ENCODE peak calls at places on chromosomes 3 and 15, in six cellular contexts. One of them, this sample, is unnamed.

GRCh38 chr3:20055020-20055775 is 15.0 kb downstream of the KAT2B start:
- DNase-seq in endothelial cell of umbilical vein: peak; percentile 40
- DNase-seq in transverse colon: no peak
- DNase-seq in HepG2: no peak
- DNase-seq in stomach: no peak
- DNase-seq in GM23338: peak; percentile 22
- DNase-seq in this sample: no peak

GRCh38 chr3:134363381-134363755 is 10.9 kb downstream of the AMOTL2 start:
- DNase-seq in endothelial cell of umbilical vein: peak; percentile 13
- DNase-seq in transverse colon: no peak
- DNase-seq in HepG2: no peak
- DNase-seq in stomach: no peak
- DNase-seq in GM23338: no peak
- DNase-seq in this sample: no peak

GRCh38 chr15:89119489-89120478 is 31.5 kb downstream of the ABHD2 start:
- DNase-seq in endothelial cell of umbilical vein: peak; percentile 85
- DNase-seq in transverse colon: no peak
- DNase-seq in HepG2: peak; percentile 51
- DNase-seq in stomach: no peak
- DNase-seq in GM23338: no peak
- DNase-seq in this sample: no peak

GRCh38 chr15:73325191-73325980 is 43.4 kb downstream of the HCN4 start:
- DNase-seq in endothelial cell of umbilical vein: no peak
- DNase-seq in transverse colon: no peak
- DNase-seq in HepG2: no peak
- DNase-seq in stomach: no peak
- DNase-seq in GM23338: peak; percentile 46
- DNase-seq in this sample: no peak

GRCh38 chr15:25866874-25867273 is 3.7 kb upstream of the ATP10A start:
- DNase-seq in endothelial cell of umbilical vein: no peak
- DNase-seq in transverse colon: no peak
- DNase-seq in HepG2: no peak
- DNase-seq in stomach: no peak
- DNase-seq in GM23338: no peak
- DNase-seq in this sample: no peak

GRCh38 chr3:127216415-127217261 is 23.7 kb downstream of the PRR23E start:
- DNase-seq in endothelial cell of umbilical vein: no peak
- DNase-seq in transverse colon: no peak
- DNase-seq in HepG2: no peak
- DNase-seq in stomach: no peak
- DNase-seq in GM23338: no peak
- DNase-seq in this sample: no peak

GRCh38 chr3:16050641-16051467 is 123.6 kb upstream of the GALNT15 start:
- DNase-seq in endothelial cell of umbilical vein: peak; percentile 92
- DNase-seq in transverse colon: no peak
- DNase-seq in HepG2: no peak
- DNase-seq in stomach: no peak
- DNase-seq in GM23338: no peak
- DNase-seq in this sample: no peak

GRCh38 chr15:26864664-26865191 is 2.1 kb upstream of the GABRA5 start:
- DNase-seq in endothelial cell of umbilical vein: peak; percentile 4
- DNase-seq in transverse colon: no peak
- DNase-seq in HepG2: no peak
- DNase-seq in stomach: peak; percentile 31
- DNase-seq in GM23338: peak; percentile 90
- DNase-seq in this sample: peak; percentile 68

GRCh38 chr3:50623840-50624474 is 7.0 kb downstream of the MAPKAPK3 start:
- DNase-seq in endothelial cell of umbilical vein: peak; percentile 40
- DNase-seq in transverse colon: no peak
- DNase-seq in HepG2: no peak
- DNase-seq in stomach: no peak
- DNase-seq in GM23338: no peak
- DNase-seq in this sample: no peak

GRCh38 chr3:149343951-149344350 is 10.5 kb upstream of the TM4SF18 start:
- DNase-seq in endothelial cell of umbilical vein: no peak
- DNase-seq in transverse colon: no peak
- DNase-seq in HepG2: no peak
- DNase-seq in stomach: no peak
- DNase-seq in GM23338: peak; percentile 52
- DNase-seq in this sample: no peak

GRCh38 chr3:62088472-62089104 is 284.8 kb downstream of the FEZF2 start:
- DNase-seq in endothelial cell of umbilical vein: no peak
- DNase-seq in transverse colon: no peak
- DNase-seq in HepG2: no peak
- DNase-seq in stomach: no peak
- DNase-seq in GM23338: no peak
- DNase-seq in this sample: no peak

GRCh38 chr15:26891448-26891881 is 24.6 kb downstream of the GABRA5 start:
- DNase-seq in endothelial cell of umbilical vein: peak; percentile 46
- DNase-seq in transverse colon: no peak
- DNase-seq in HepG2: peak; percentile 36
- DNase-seq in stomach: peak; percentile 60
- DNase-seq in GM23338: peak; percentile 93
- DNase-seq in this sample: peak; percentile 91

GRCh38 chr15:98785796-98786581 is 137.7 kb downstream of the IGF1R start:
- DNase-seq in endothelial cell of umbilical vein: no peak
- DNase-seq in transverse colon: peak; percentile 61
- DNase-seq in HepG2: peak; percentile 36
- DNase-seq in stomach: peak; percentile 63
- DNase-seq in GM23338: peak; percentile 85
- DNase-seq in this sample: no peak
- TF ChIP-seq POLR2AphosphoS5 in endothelial cell of umbilical vein: no peak
- TF ChIP-seq POLR2AphosphoS5 in transverse colon: no peak
- TF ChIP-seq POLR2AphosphoS5 in HepG2: no peak
- TF ChIP-seq POLR2AphosphoS5 in stomach: peak; percentile 9
- TF ChIP-seq POLR2AphosphoS5 in GM23338: no peak
- TF ChIP-seq POLR2AphosphoS5 in this sample: no peak

GRCh38 chr15:69412701-69413100 is 1.4 kb upstream of the KIF23 start:
- DNase-seq in endothelial cell of umbilical vein: no peak
- DNase-seq in transverse colon: no peak
- DNase-seq in HepG2: no peak
- DNase-seq in stomach: no peak
- DNase-seq in GM23338: no peak
- DNase-seq in this sample: no peak

GRCh38 chr15:69414702-69415161 is 583 bp downstream of the KIF23 start:
- DNase-seq in endothelial cell of umbilical vein: peak; percentile 65
- DNase-seq in transverse colon: peak; percentile 20
- DNase-seq in HepG2: peak; percentile 74
- DNase-seq in stomach: no peak
- DNase-seq in GM23338: peak; percentile 75
- DNase-seq in this sample: no peak

GRCh38 chr15:69415381-69415780 is 1.2 kb downstream of the KIF23 start:
- DNase-seq in endothelial cell of umbilical vein: peak; percentile 8
- DNase-seq in transverse colon: no peak
- DNase-seq in HepG2: no peak
- DNase-seq in stomach: no peak
- DNase-seq in GM23338: no peak
- DNase-seq in this sample: no peak

GRCh38 chr15:69412274-69412673 is 1.9 kb upstream of the KIF23 start:
- DNase-seq in endothelial cell of umbilical vein: no peak
- DNase-seq in transverse colon: no peak
- DNase-seq in HepG2: no peak
- DNase-seq in stomach: no peak
- DNase-seq in GM23338: no peak
- DNase-seq in this sample: no peak

DNA sequence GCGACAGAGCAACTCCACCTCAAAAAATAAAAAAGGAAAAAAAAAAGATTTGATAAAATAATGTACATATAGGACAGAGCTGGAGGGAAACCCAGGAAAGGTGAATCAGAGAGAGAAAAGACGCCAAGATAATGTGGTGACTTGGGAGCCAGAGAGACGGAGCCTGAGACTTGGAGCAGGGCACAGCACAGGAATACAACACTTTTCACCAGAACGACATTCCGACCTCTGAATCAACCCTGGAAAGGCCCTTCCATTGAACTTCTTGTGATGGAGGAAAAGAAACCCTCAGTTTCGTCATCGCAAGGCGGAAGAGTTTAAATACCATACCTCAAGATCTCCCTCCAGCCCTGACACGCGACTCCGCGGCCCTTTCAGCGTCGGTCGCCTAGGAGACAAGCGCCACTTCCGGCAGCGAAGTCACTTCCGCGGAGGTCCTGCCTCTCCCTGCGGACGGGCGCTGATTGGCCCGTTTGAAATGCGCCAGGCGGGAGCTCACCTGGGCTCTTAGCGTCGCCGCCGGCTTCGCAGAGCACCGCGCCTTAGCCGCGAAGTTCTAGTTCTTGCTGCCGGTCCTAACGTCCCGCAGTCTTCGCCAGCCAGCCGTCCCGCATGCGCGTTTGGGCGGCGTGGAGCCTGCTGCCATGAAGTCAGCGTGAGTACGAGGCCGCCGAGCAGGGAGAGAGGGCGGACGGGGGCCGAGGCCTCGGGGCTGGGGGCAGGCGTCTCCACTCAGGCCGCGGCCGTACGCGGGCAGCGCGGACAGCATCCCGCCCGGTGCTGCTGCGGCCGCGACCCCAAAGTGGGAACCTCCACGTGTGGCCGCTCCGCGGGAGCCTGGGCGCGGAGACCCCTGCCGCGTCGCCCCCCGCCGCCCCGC is at the start of gene KIF23:
- DNase-seq in endothelial cell of umbilical vein: peak; percentile 93
- DNase-seq in transverse colon: peak; percentile 95
- DNase-seq in HepG2: peak; percentile 87
- DNase-seq in stomach: peak; percentile 91
- DNase-seq in GM23338: peak; percentile 97
- DNase-seq in this sample: peak; percentile 93
- TF ChIP-seq POLR2AphosphoS5 in endothelial cell of umbilical vein: peak; percentile 73
- TF ChIP-seq POLR2AphosphoS5 in transverse colon: peak; percentile 54
- TF ChIP-seq POLR2AphosphoS5 in HepG2: peak; percentile 63
- TF ChIP-seq POLR2AphosphoS5 in stomach: peak; percentile 66
- TF ChIP-seq POLR2AphosphoS5 in GM23338: peak; percentile 94
- TF ChIP-seq POLR2AphosphoS5 in this sample: peak; percentile 75

GRCh38 chr3:48598323-48599076 is 3.4 kb upstream of the COL7A1 start:
- DNase-seq in endothelial cell of umbilical vein: no peak
- DNase-seq in transverse colon: peak; percentile 41
- DNase-seq in HepG2: no peak
- DNase-seq in stomach: no peak
- DNase-seq in GM23338: no peak
- DNase-seq in this sample: no peak
- TF ChIP-seq POLR2AphosphoS5 in endothelial cell of umbilical vein: no peak
- TF ChIP-seq POLR2AphosphoS5 in transverse colon: peak; percentile 46
- TF ChIP-seq POLR2AphosphoS5 in HepG2: no peak
- TF ChIP-seq POLR2AphosphoS5 in stomach: no peak
- TF ChIP-seq POLR2AphosphoS5 in GM23338: no peak
- TF ChIP-seq POLR2AphosphoS5 in this sample: peak; percentile 64

GRCh38 chr3:42473083-42473932 is 29.1 kb upstream of the VIPR1 start:
- DNase-seq in endothelial cell of umbilical vein: peak; percentile 92
- DNase-seq in transverse colon: peak; percentile 30
- DNase-seq in HepG2: no peak
- DNase-seq in stomach: peak; percentile 74
- DNase-seq in GM23338: no peak
- DNase-seq in this sample: peak; percentile 86
- TF ChIP-seq POLR2AphosphoS5 in endothelial cell of umbilical vein: peak; percentile 91
- TF ChIP-seq POLR2AphosphoS5 in transverse colon: peak; percentile 18
- TF ChIP-seq POLR2AphosphoS5 in HepG2: no peak
- TF ChIP-seq POLR2AphosphoS5 in stomach: peak; percentile 7
- TF ChIP-seq POLR2AphosphoS5 in GM23338: no peak
- TF ChIP-seq POLR2AphosphoS5 in this sample: no peak

GRCh38 chr15:67103021-67103420 is 37.6 kb downstream of the SMAD3 start:
- DNase-seq in endothelial cell of umbilical vein: no peak
- DNase-seq in transverse colon: no peak
- DNase-seq in HepG2: no peak
- DNase-seq in stomach: no peak
- DNase-seq in GM23338: no peak
- DNase-seq in this sample: no peak

GRCh38 chr15:67100124-67100791 is 34.9 kb downstream of the SMAD3 start:
- DNase-seq in endothelial cell of umbilical vein: no peak
- DNase-seq in transverse colon: no peak
- DNase-seq in HepG2: no peak
- DNase-seq in stomach: no peak
- DNase-seq in GM23338: no peak
- DNase-seq in this sample: no peak

GRCh38 chr15:67098768-67099282 is 33.4 kb downstream of the SMAD3 start:
- DNase-seq in endothelial cell of umbilical vein: no peak
- DNase-seq in transverse colon: no peak
- DNase-seq in HepG2: peak; percentile 90
- DNase-seq in stomach: no peak
- DNase-seq in GM23338: no peak
- DNase-seq in this sample: no peak

GRCh38 chr15:67101981-67102929 is 36.9 kb downstream of the SMAD3 start:
- DNase-seq in endothelial cell of umbilical vein: peak; percentile 77
- DNase-seq in transverse colon: no peak
- DNase-seq in HepG2: no peak
- DNase-seq in stomach: no peak
- DNase-seq in GM23338: no peak
- DNase-seq in this sample: no peak

DNA sequence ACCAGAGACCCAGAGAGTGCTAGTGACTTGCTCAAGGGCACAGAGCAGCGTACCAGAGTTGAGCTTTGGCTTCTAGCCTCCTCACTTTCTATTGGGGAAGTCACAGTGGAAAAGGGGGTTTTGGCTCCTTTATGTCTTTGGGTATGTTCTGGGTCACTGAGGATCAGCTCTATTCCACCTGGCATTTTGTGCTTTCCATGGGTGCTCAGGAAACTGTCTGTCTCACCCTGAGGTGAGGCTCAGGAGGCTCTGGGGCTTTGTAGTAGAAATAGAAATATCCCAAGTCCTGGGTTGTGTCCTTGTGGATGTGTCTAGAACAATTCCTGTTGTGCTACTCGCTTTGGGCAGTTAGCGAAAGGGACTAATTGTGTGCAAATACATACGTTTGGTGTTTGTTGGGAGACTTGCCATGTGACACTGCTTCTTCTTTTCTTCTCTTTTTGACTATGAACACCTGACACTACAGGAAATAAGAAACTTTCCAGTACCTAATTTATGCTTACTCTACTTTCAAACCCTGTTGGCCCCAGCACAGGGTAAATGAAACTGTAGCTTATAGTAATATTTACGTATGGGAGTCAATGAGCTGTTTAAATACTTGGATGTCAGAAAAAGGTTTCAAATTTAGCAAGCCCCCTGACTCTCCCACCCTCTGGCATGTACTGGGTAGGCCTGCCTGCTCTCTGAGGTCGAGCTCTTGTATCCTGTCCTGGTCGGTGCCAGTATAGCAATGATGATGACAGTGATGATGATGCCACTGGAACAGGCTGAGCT is 35.6 kb downstream of the SMAD3 start:
- DNase-seq in endothelial cell of umbilical vein: no peak
- DNase-seq in transverse colon: no peak
- DNase-seq in HepG2: no peak
- DNase-seq in stomach: no peak
- DNase-seq in GM23338: no peak
- DNase-seq in this sample: no peak
- TF ChIP-seq POLR2AphosphoS5 in endothelial cell of umbilical vein: no peak
- TF ChIP-seq POLR2AphosphoS5 in transverse colon: no peak
- TF ChIP-seq POLR2AphosphoS5 in HepG2: no peak
- TF ChIP-seq POLR2AphosphoS5 in stomach: no peak
- TF ChIP-seq POLR2AphosphoS5 in GM23338: no peak
- TF ChIP-seq POLR2AphosphoS5 in this sample: no peak

GRCh38 chr15:98682992-98683701 is 34.8 kb downstream of the IGF1R start:
- DNase-seq in endothelial cell of umbilical vein: no peak
- DNase-seq in transverse colon: no peak
- DNase-seq in HepG2: no peak
- DNase-seq in stomach: no peak
- DNase-seq in GM23338: no peak
- DNase-seq in this sample: no peak
- TF ChIP-seq POLR2AphosphoS5 in endothelial cell of umbilical vein: no peak
- TF ChIP-seq POLR2AphosphoS5 in transverse colon: no peak
- TF ChIP-seq POLR2AphosphoS5 in HepG2: no peak
- TF ChIP-seq POLR2AphosphoS5 in stomach: peak; percentile 19
- TF ChIP-seq POLR2AphosphoS5 in GM23338: no peak
- TF ChIP-seq POLR2AphosphoS5 in this sample: no peak